ENCODE peak calls at places on chromosomes 7 and 10, in five cellular contexts. Z, P, H, U and T are unnamed samples.

GRCh38 chr10:15719899-15720634 is at the start of gene ITGA8:
- DNase-seq in Z (no peak), P (peak), H (no peak), U (peak), T (no peak)

GRCh38 chr10:119677904-119678755 is 26.9 kb downstream of the BAG3 start:
- DNase-seq in Z (no peak), P (no peak), H (no peak), U (peak), T (no peak)

GRCh38 chr7:73707045-73707631 is 12.3 kb downstream of the STX1A start:
- DNase-seq in Z (no peak), P (no peak), H (peak), U (peak), T (no peak)

GRCh38 chr10:123573236-123574147 is 92.7 kb upstream of the GPR26 start:
- DNase-seq in Z (no peak), P (no peak), H (peak), U (no peak), T (no peak)

GRCh38 chr10:92567952-92568600 is 5.8 kb downstream of the IDE start:
- DNase-seq in Z (no peak), P (no peak), H (no peak), U (no peak), T (no peak)

GRCh38 chr10:282294-283139 is 147.3 kb downstream of the ZMYND11 start:
- DNase-seq in Z (no peak), P (no peak), H (no peak), U (no peak), T (no peak)

GRCh38 chr7:1248077-1248458 is 15.4 kb downstream of the UNCX start:
- DNase-seq in Z (no peak), P (no peak), H (no peak), U (no peak), T (no peak)

GRCh38 chr7:27808626-27809025 is 68.7 kb downstream of the TAX1BP1 start:
- DNase-seq in Z (peak), P (no peak), H (no peak), U (no peak), T (no peak)

GRCh38 chr10:12214763-12215218 is 18.8 kb downstream of the CDC123 start:
- DNase-seq in Z (no peak), P (no peak), H (peak), U (no peak), T (no peak)

GRCh38 chr7:30772984-30773383 is 1.8 kb downstream of the MINDY4 start:
- DNase-seq in Z (no peak), P (no peak), H (no peak), U (no peak), T (no peak)

GRCh38 chr10:125125951-125126735 is 34.2 kb downstream of the CTBP2 start:
- DNase-seq in Z (no peak), P (no peak), H (no peak), U (peak), T (no peak)

GRCh38 chr7:12771378-12771877 is 84.0 kb downstream of the ARL4A start:
- DNase-seq in Z (no peak), P (peak), H (peak), U (no peak), T (no peak)

GRCh38 chr10:104038958-104039752 is 46.5 kb downstream of the COL17A1 start:
- DNase-seq in Z (no peak), P (no peak), H (no peak), U (no peak), T (no peak)

GRCh38 chr7:80298201-80298600 is 163.6 kb downstream of the GNAI1 start:
- DNase-seq in Z (no peak), P (no peak), H (no peak), U (no peak), T (no peak)

GRCh38 chr10:15369642-15370211 is 1.4 kb downstream of the FAM171A1 start:
- DNase-seq in Z (no peak), P (no peak), H (no peak), U (no peak), T (no peak)

DNA sequence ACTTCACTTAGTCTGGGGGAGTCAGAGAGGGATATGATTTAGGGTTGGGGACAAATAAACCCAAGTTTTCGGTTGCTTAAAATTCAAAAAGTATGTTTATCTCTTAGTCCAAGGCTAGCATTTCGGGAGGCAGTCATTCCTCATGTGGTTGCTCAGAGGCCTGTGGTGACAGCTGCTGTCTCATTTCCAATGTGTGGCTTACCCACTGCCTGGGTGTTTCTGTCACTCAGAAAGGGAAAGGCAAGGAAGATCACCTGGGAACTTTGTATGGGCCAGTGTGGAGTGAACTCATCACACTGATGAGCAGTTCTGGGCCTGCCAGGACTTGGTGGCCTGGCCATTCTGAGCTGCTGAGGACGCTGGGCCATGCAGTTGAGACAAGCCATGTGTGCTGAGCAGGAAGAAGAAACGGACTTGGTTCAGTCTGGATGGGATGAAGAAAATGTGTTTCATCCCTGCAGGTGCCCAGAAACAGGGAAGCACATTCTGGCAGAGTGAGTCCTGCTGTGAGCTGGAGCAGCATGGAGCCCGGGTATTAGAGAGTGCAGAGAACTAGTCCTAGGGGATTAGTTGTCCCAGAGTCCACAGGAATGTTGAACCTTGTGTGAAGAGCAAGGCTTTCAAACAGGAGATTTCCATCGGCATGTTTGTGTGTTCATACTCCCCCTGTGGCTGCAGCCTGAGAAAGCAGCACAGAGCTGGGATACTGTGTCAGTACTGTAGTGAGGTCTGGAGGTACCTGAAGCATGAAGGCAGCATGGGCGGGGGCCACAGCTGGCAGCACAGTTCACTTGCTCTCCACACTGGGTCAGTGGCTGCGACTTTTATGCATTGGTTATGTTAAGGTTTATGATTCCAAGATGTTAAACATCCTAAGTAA is 211.1 kb upstream of the IGFBP3 start:
- DNase-seq in Z (no peak), P (no peak), H (no peak), U (peak), T (no peak)
- TF ChIP-seq CTCF in Z (peak), P (no peak), H (no peak), U (no peak), T (peak)

DNA sequence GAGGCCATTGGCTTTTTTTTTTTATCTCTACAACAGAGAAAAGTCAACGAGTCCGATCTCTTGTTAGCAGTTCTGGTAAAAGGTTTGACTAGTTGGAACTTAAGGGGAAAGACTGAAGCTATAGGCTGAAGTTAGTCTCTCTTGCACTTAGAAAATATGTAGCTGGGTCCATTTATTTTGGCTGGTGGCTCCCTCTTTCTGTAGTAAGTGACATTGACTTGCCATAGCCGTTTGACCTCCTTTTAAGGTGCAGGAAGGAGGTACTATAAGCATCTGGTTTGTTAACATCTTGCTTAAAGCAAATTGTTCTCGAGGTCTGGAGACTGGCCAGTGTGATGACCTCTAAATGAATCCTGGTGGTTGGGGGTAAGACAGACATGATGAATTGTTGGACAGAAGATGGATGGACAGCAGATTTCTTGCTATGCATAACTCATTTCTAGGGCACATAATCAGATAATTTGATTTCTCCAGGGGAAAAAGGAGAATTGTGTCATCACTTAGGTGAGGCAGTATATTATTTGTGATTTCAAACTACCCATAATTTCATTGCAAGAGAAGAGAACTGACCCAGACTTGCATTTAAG is 356.3 kb upstream of the GALNT17 start:
- DNase-seq in Z (no peak), P (no peak), H (no peak), U (no peak), T (no peak)
- TF ChIP-seq CTCF in Z (no peak), P (no peak), H (no peak), U (no peak), T (peak)

GRCh38 chr7:49320083-49320482 is 395.7 kb downstream of the CDC14C start:
- DNase-seq in Z (no peak), P (no peak), H (no peak), U (no peak), T (no peak)

GRCh38 chr7:49324707-49325106 is 400.4 kb downstream of the CDC14C start:
- DNase-seq in Z (no peak), P (no peak), H (no peak), U (no peak), T (no peak)

GRCh38 chr7:49327155-49327554 is 402.8 kb downstream of the CDC14C start:
- DNase-seq in Z (no peak), P (no peak), H (no peak), U (no peak), T (no peak)

DNA sequence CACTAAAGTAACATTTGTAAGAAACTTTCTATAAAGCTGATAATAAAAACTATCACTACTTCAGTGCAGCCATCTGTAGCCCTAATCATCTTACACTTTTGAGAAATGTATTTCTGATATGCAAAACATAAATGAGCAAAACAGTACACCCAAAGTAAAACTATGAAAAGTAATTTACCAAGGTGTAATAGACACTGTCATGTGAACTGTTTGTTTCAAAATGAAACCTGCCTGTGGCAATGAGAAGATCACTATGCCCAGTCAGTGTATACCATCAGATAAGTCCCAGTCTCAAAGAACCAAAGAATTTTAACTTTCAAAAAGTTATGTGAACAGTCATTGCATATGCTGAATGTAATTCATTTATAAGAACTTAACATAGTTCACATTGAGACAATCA is 398.1 kb downstream of the CDC14C start:
- DNase-seq in Z (no peak), P (no peak), H (no peak), U (no peak), T (no peak)
- TF ChIP-seq CTCF in Z (no peak), P (no peak), H (no peak), U (no peak), T (no peak)

GRCh38 chr7:156503195-156503594 is 137.4 kb upstream of the RNF32 start:
- DNase-seq in Z (no peak), P (no peak), H (no peak), U (no peak), T (no peak)
- TF ChIP-seq CTCF in Z (no peak), P (no peak), H (no peak), U (no peak), T (no peak)

DNA sequence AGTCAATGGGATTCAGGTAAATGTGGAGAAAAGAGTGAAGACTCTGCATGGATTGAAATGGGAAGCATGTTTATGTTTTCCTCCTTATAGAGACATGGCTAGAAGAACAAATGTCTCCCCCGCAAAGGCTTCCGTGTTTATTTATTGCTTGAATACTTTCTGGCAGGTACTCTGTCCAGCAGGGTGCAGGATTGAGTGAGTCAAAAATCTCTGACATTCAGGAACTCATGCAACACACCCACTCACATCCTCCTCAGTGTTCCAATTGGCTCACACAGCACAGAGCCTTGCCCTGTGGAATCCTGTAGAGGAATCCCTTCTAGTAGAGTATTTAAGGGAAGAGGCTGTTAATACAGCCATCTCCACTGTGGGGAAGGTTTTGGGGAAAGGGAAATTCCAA is 290.3 kb upstream of the VWC2 start:
- DNase-seq in Z (no peak), P (peak), H (peak), U (no peak), T (no peak)
- TF ChIP-seq CTCF in Z (no peak), P (peak), H (peak), U (no peak), T (no peak)

GRCh38 chr7:41003031-41003925 is 699.6 kb downstream of the INHBA start:
- DNase-seq in Z (no peak), P (no peak), H (no peak), U (no peak), T (no peak)
- TF ChIP-seq CTCF in Z (peak), P (peak), H (peak), U (peak), T (peak)

GRCh38 chr7:123916240-123916724 is 8.8 kb upstream of the SPAM1 start:
- DNase-seq in Z (no peak), P (no peak), H (no peak), U (no peak), T (no peak)
- TF ChIP-seq CTCF in Z (no peak), P (peak), H (peak), U (no peak), T (no peak)

DNA sequence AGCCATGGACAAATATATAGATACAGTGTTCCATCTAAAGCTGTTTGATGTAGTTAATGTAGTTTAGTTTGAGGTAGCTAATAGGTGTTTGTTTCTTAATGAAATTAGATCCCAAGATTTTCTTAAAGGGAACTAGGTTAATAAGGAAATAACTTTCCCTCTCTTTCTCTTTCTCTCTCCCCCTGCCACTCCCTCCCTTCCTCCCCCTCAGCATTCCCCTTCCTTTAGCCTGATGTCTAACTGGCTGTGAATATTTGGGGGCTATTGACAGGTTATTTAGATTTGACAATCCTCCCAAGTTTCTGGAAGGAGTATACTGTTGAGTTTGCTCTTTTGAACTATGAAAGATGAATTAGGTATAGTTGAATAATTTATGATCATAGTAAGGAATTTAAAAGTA is 65.2 kb upstream of the OIT3 start:
- DNase-seq in Z (no peak), P (no peak), H (no peak), U (no peak), T (no peak)
- TF ChIP-seq CTCF in Z (no peak), P (no peak), H (no peak), U (no peak), T (no peak)